ENCODE peak calls at places on chromosomes 4 and X, in six cellular contexts. G, S, P, Z, K and F are unnamed samples.
A peak's percentile ranks its signal among the peaks of the same experiment; 100 is the strongest.

GRCh38 chr4:77697860-77698599 is 92.4 kb downstream of the CXCL13 start:
- DNase-seq in K (no peak), Z (peak; percentile 54), P (peak; percentile 33), G (peak; percentile 63), S (no peak), F (no peak)

GRCh38 chr4:17504081-17504480 is 7.8 kb downstream of the QDPR start:
- DNase-seq in G (no peak), P (no peak), S (no peak), K (no peak), Z (no peak), F (no peak)

GRCh38 chrX:38799995-38800394 is 1.3 kb upstream of the MID1IP1 start:
- DNase-seq in P (no peak), Z (no peak), G (no peak), S (no peak), K (no peak), F (peak; percentile 15)

GRCh38 chr4:170122252-170122651 is 32.5 kb upstream of the AADAT start:
- DNase-seq in P (no peak), G (no peak), S (no peak), Z (no peak), K (no peak), F (no peak)

GRCh38 chr4:165369522-165369921 is 9.3 kb upstream of the CPE start:
- DNase-seq in Z (no peak), P (no peak), K (no peak), S (no peak), G (peak; percentile 22), F (no peak)

GRCh38 chr4:23887989-23888388 is 1.9 kb downstream of the PPARGC1A start:
- DNase-seq in K (no peak), Z (no peak), S (no peak), P (no peak), G (no peak), F (no peak)

GRCh38 chr4:146095091-146095690 is 80.3 kb upstream of the LSM6 start:
- DNase-seq in P (peak; percentile 33), S (peak; percentile 78), Z (peak; percentile 19), G (peak; percentile 73), K (peak; percentile 17), F (no peak)

GRCh38 chrX:102934624-102935023 is 2.4 kb upstream of the RAB40AL start:
- DNase-seq in G (peak; percentile 24), P (no peak), S (peak; percentile 10), Z (no peak), K (peak; percentile 40), F (no peak)

GRCh38 chrX:9865804-9866471 is 79.7 kb downstream of the SHROOM2 start:
- DNase-seq in S (no peak), P (no peak), G (no peak), K (no peak), Z (no peak), F (no peak)

GRCh38 chr4:101274888-101275752 is 72.2 kb downstream of the PPP3CA start:
- DNase-seq in S (no peak), Z (no peak), K (no peak), G (no peak), P (no peak), F (no peak)

GRCh38 chrX:101595739-101596419 is 21.9 kb downstream of the ARMCX6 start:
- DNase-seq in G (peak; percentile 48), Z (no peak), S (peak; percentile 51), P (peak; percentile 38), K (peak; percentile 10), F (no peak)

GRCh38 chr4:81836716-81837115 is 365.0 kb upstream of the RASGEF1B start:
- DNase-seq in S (no peak), K (no peak), Z (no peak), G (no peak), P (no peak), F (no peak)

GRCh38 chrX:82038793-82039192 is 836.9 kb downstream of the SH3BGRL start:
- DNase-seq in K (no peak), G (no peak), S (no peak), P (no peak), Z (no peak), F (no peak)

GRCh38 chr4:156578005-156578404 is 393.6 kb downstream of the PDGFC start:
- DNase-seq in P (no peak), K (no peak), S (no peak), G (no peak), Z (no peak), F (no peak)

GRCh38 chrX:644304-645023 is 13.9 kb downstream of the SHOX start:
- DNase-seq in P (no peak), Z (no peak), G (peak; percentile 25), S (no peak), K (no peak), F (no peak)

GRCh38 chr4:140102406-140102805 is 51.6 kb downstream of the MAML3 start:
- DNase-seq in K (no peak), P (no peak), S (no peak), G (no peak), Z (no peak), F (no peak)

GRCh38 chr4:167282171-167282864 is 48.0 kb upstream of the SPOCK3 start:
- DNase-seq in G (no peak), Z (no peak), S (no peak), P (no peak), K (no peak), F (no peak)

GRCh38 chr4:147965056-147965455 is 233.2 kb downstream of the ARHGAP10 start:
- DNase-seq in P (no peak), G (peak; percentile 56), Z (no peak), K (no peak), S (no peak), F (no peak)

GRCh38 chrX:43971966-43972961 is 926 bp downstream of the NDP start:
- DNase-seq in P (no peak), G (no peak), S (no peak), K (no peak), Z (no peak), F (no peak)

GRCh38 chrX:74535211-74535621 is 79.2 kb downstream of the RLIM start:
- DNase-seq in K (no peak), P (no peak), S (peak; percentile 9), G (peak; percentile 24), Z (no peak), F (no peak)

GRCh38 chrX:29851971-29852605 is 363.3 kb upstream of the MAGEB2 start:
- DNase-seq in G (no peak), Z (no peak), S (no peak), P (no peak), K (no peak), F (no peak)

GRCh38 chrX:116198810-116199209 is 28.3 kb downstream of the AGTR2 start:
- DNase-seq in G (no peak), P (no peak), Z (no peak), S (no peak), K (no peak), F (no peak)

GRCh38 chr4:122700178-122700725 is 32.3 kb upstream of the BBS12 start:
- DNase-seq in G (peak; percentile 60), Z (no peak), S (no peak), P (no peak), K (no peak), F (peak; percentile 77)

GRCh38 chrX:41921492-41922124 is 1.7 kb downstream of the CASK start:
- DNase-seq in P (no peak), Z (no peak), G (no peak), S (peak; percentile 4), K (no peak), F (no peak)

GRCh38 chrX:29617276-29617675 is 598.1 kb upstream of the MAGEB2 start:
- DNase-seq in S (no peak), G (no peak), Z (peak; percentile 32), P (no peak), K (no peak), F (no peak)

GRCh38 chrX:86016189-86016588 is 31.2 kb downstream of the CHM start:
- DNase-seq in P (no peak), G (no peak), S (no peak), K (no peak), Z (no peak), F (no peak)

GRCh38 chrX:5431823-5432222 is 796.8 kb downstream of the NLGN4X start:
- DNase-seq in P (no peak), Z (no peak), K (no peak), S (no peak), G (no peak), F (no peak)

GRCh38 chrX:34528081-34528480 is 129.0 kb downstream of the TMEM47 start:
- DNase-seq in G (no peak), P (no peak), Z (no peak), K (no peak), S (no peak), F (no peak)

GRCh38 chr4:8025668-8026067 is 86.0 kb upstream of the AFAP1 start:
- DNase-seq in K (no peak), Z (no peak), P (no peak), S (no peak), G (no peak), F (no peak)

GRCh38 chrX:151754042-151754419 is 19.5 kb downstream of the CNGA2 start:
- DNase-seq in K (no peak), Z (peak; percentile 10), P (no peak), G (no peak), S (no peak), F (no peak)

GRCh38 chrX:136528645-136529315 is 3.2 kb upstream of the VGLL1 start:
- DNase-seq in Z (no peak), S (no peak), P (no peak), K (no peak), G (no peak), F (no peak)

GRCh38 chr4:69836321-69836720 is 23.6 kb downstream of the SULT1E1 start:
- DNase-seq in K (no peak), S (no peak), Z (no peak), P (no peak), G (no peak), F (no peak)

GRCh38 chr4:107619065-107619464 is 101.0 kb downstream of the PAPSS1 start:
- DNase-seq in P (no peak), S (peak; percentile 38), Z (peak; percentile 32), G (no peak), K (no peak), F (no peak)

GRCh38 chr4:6507345-6507744 is 34.9 kb upstream of the PPP2R2C start:
- DNase-seq in K (no peak), P (no peak), G (no peak), Z (no peak), S (no peak), F (no peak)

GRCh38 chr4:139454646-139455045 is 725 bp downstream of the RAB33B start:
- DNase-seq in P (no peak), K (no peak), Z (no peak), G (no peak), S (no peak), F (no peak)

GRCh38 chrX:40166582-40166981 is 68.8 kb upstream of the BCOR start:
- DNase-seq in K (no peak), P (no peak), G (no peak), S (no peak), Z (no peak), F (no peak)
- H3K4me3 ChIP-seq in K (no peak overlapping the region), P (no peak overlapping the region), G (no peak overlapping the region), S (no peak overlapping the region), Z (no peak overlapping the region), F (peak overlapping the region; percentile 63)

GRCh38 chr4:124710253-124710849 is 2.2 kb downstream of the ANKRD50 start:
- DNase-seq in K (no peak), P (no peak), G (no peak), S (no peak), Z (no peak), F (no peak)
- H3K36me3 ChIP-seq in K (peaks cover 7% of the 10 kb centered on the region), P (no peaks in the 10 kb centered on the region), G (no peaks in the 10 kb centered on the region), S (no peaks in the 10 kb centered on the region), Z (no peaks in the 10 kb centered on the region), F (peaks cover 4% of the 10 kb centered on the region)

GRCh38 chrX:153689654-153690465 is 2.1 kb downstream of the SLC6A8 start:
- DNase-seq in P (no peak), S (no peak), Z (no peak), K (no peak), G (no peak), F (no peak)
- TF ChIP-seq CTCF in P (no peak), S (no peak), Z (peak; percentile 24), K (no peak), G (no peak), F (no peak)

GRCh38 chr4:104488151-104488550 is 6.5 kb downstream of the CXXC4 start:
- DNase-seq in K (no peak), P (no peak), G (no peak), S (no peak), Z (no peak), F (no peak)
- H3K4me3 ChIP-seq in K (no peak overlapping the region), P (no peak overlapping the region), G (no peak overlapping the region), S (no peak overlapping the region), Z (no peak overlapping the region), F (no peak overlapping the region)